ENCODE peak calls at places on chromosomes 5 and 9, in five cellular contexts. One of them, this sample, is unnamed.

GRCh38 chr9:77883846-77884771 is 147.5 kb downstream of the GNAQ start:
- DNase-seq in lower leg skin: no peak
- DNase-seq in tibial artery: no peak
- DNase-seq in upper lobe of right lung: no peak
- DNase-seq in heart left ventricle: no peak
- DNase-seq in this sample: no peak

GRCh38 chr5:67879619-67880357 is 335.8 kb upstream of the PIK3R1 start:
- DNase-seq in lower leg skin: no peak
- DNase-seq in tibial artery: no peak
- DNase-seq in upper lobe of right lung: no peak
- DNase-seq in heart left ventricle: no peak
- DNase-seq in this sample: no peak

GRCh38 chr9:84941812-84942211 is 272.3 kb downstream of the NTRK2 start:
- DNase-seq in lower leg skin: no peak
- DNase-seq in tibial artery: no peak
- DNase-seq in upper lobe of right lung: no peak
- DNase-seq in heart left ventricle: no peak
- DNase-seq in this sample: no peak

GRCh38 chr5:53908752-53909151 is 348.3 kb downstream of the NDUFS4 start:
- DNase-seq in lower leg skin: no peak
- DNase-seq in tibial artery: no peak
- DNase-seq in upper lobe of right lung: no peak
- DNase-seq in heart left ventricle: no peak
- DNase-seq in this sample: no peak

GRCh38 chr9:120612218-120612617 is 32.3 kb upstream of the CDK5RAP2 start:
- DNase-seq in lower leg skin: no peak
- DNase-seq in tibial artery: no peak
- DNase-seq in upper lobe of right lung: no peak
- DNase-seq in heart left ventricle: no peak
- DNase-seq in this sample: no peak

GRCh38 chr5:83567741-83568530 is 96.4 kb downstream of the VCAN start:
- DNase-seq in lower leg skin: no peak
- DNase-seq in tibial artery: no peak
- DNase-seq in upper lobe of right lung: no peak
- DNase-seq in heart left ventricle: no peak
- DNase-seq in this sample: no peak

GRCh38 chr9:38087934-38088925 is 19.2 kb upstream of the SHB start:
- DNase-seq in lower leg skin: peak
- DNase-seq in tibial artery: peak
- DNase-seq in upper lobe of right lung: peak
- DNase-seq in heart left ventricle: peak
- DNase-seq in this sample: peak

GRCh38 chr5:73792687-73793320 is 166.8 kb downstream of the ARHGEF28 start:
- DNase-seq in lower leg skin: peak
- DNase-seq in tibial artery: peak
- DNase-seq in upper lobe of right lung: peak
- DNase-seq in heart left ventricle: peak
- DNase-seq in this sample: peak

GRCh38 chr5:149448831-149449714 is 70.0 kb upstream of the IL17B start:
- DNase-seq in lower leg skin: no peak
- DNase-seq in tibial artery: no peak
- DNase-seq in upper lobe of right lung: no peak
- DNase-seq in heart left ventricle: no peak
- DNase-seq in this sample: no peak
- TF ChIP-seq CTCF in lower leg skin: no peak
- TF ChIP-seq CTCF in tibial artery: peak
- TF ChIP-seq CTCF in upper lobe of right lung: peak
- TF ChIP-seq CTCF in heart left ventricle: peak
- TF ChIP-seq CTCF in this sample: no peak

DNA sequence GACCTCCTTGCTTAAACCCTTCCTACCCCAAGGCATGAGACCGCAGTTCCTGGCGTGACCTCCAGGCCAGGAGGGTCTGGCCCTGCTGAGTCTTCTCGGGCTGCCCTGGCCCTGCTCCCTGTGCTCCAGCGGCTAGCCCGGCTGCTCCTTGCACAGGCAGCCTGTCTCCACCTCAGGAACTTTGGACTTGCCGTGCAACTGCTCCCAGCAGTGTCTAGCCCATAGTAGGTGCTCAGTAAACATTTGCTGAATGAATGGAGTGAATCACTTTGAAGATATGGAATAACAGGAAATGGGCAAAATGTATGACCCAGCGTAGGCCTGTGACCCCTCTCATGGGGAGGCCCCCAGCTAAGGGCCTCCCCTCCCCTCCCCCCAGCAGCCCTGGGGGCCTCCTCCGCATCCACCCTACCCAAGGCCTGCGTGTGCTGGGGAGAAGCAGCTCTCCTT is 127.1 kb downstream of the ZNF354C start:
- DNase-seq in lower leg skin: no peak
- DNase-seq in tibial artery: no peak
- DNase-seq in upper lobe of right lung: no peak
- DNase-seq in heart left ventricle: no peak
- DNase-seq in this sample: no peak
- TF ChIP-seq CTCF in lower leg skin: no peak
- TF ChIP-seq CTCF in tibial artery: no peak
- TF ChIP-seq CTCF in upper lobe of right lung: no peak
- TF ChIP-seq CTCF in heart left ventricle: no peak
- TF ChIP-seq CTCF in this sample: no peak

GRCh38 chr5:145981612-145982571 is 45.5 kb downstream of the SH3RF2 start:
- DNase-seq in lower leg skin: no peak
- DNase-seq in tibial artery: no peak
- DNase-seq in upper lobe of right lung: no peak
- DNase-seq in heart left ventricle: no peak
- DNase-seq in this sample: no peak

GRCh38 chr5:145980257-145980656 is 43.9 kb downstream of the SH3RF2 start:
- DNase-seq in lower leg skin: no peak
- DNase-seq in tibial artery: no peak
- DNase-seq in upper lobe of right lung: no peak
- DNase-seq in heart left ventricle: no peak
- DNase-seq in this sample: no peak

GRCh38 chr5:145982572-145983314 is 46.4 kb downstream of the SH3RF2 start:
- DNase-seq in lower leg skin: no peak
- DNase-seq in tibial artery: no peak
- DNase-seq in upper lobe of right lung: no peak
- DNase-seq in heart left ventricle: no peak
- DNase-seq in this sample: no peak

GRCh38 chr5:145979270-145980223 is 43.2 kb downstream of the SH3RF2 start:
- DNase-seq in lower leg skin: no peak
- DNase-seq in tibial artery: no peak
- DNase-seq in upper lobe of right lung: no peak
- DNase-seq in heart left ventricle: no peak
- DNase-seq in this sample: no peak

GRCh38 chr5:145980718-145981117 is 44.3 kb downstream of the SH3RF2 start:
- DNase-seq in lower leg skin: no peak
- DNase-seq in tibial artery: no peak
- DNase-seq in upper lobe of right lung: no peak
- DNase-seq in heart left ventricle: no peak
- DNase-seq in this sample: no peak
- TF ChIP-seq CTCF in lower leg skin: no peak
- TF ChIP-seq CTCF in tibial artery: no peak
- TF ChIP-seq CTCF in upper lobe of right lung: no peak
- TF ChIP-seq CTCF in heart left ventricle: no peak
- TF ChIP-seq CTCF in this sample: peak

GRCh38 chr5:103258368-103258956 is at the start of gene MACIR:
- DNase-seq in lower leg skin: peak
- DNase-seq in tibial artery: peak
- DNase-seq in upper lobe of right lung: peak
- DNase-seq in heart left ventricle: peak
- DNase-seq in this sample: peak

GRCh38 chr5:103254921-103255320 is 3.6 kb upstream of the MACIR start:
- DNase-seq in lower leg skin: no peak
- DNase-seq in tibial artery: no peak
- DNase-seq in upper lobe of right lung: no peak
- DNase-seq in heart left ventricle: no peak
- DNase-seq in this sample: no peak

GRCh38 chr5:103255666-103256065 is 2.9 kb upstream of the MACIR start:
- DNase-seq in lower leg skin: no peak
- DNase-seq in tibial artery: no peak
- DNase-seq in upper lobe of right lung: no peak
- DNase-seq in heart left ventricle: no peak
- DNase-seq in this sample: no peak

GRCh38 chr5:103258957-103259704 is 568 bp downstream of the MACIR start:
- DNase-seq in lower leg skin: peak
- DNase-seq in tibial artery: peak
- DNase-seq in upper lobe of right lung: peak
- DNase-seq in heart left ventricle: peak
- DNase-seq in this sample: peak

DNA sequence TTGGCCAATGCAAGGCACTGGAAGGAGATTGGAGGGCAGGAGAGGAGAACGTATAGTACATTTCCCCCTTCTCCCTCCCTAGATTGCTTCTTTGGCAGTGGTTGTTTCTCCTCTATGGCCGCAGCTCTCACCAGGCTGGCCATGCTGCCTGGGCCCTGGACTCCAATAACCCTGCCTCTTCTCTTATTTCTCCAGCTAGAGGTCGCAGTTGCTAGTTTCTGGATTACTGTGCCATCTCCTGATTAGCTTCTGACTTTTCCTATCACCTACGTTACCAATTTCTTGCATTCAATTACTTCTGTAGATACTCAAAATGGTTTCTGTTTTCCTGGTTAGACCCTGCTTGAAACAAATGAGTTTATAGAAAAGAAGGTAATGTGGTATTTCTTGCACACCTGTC is 2.4 kb upstream of the MACIR start:
- DNase-seq in lower leg skin: no peak
- DNase-seq in tibial artery: no peak
- DNase-seq in upper lobe of right lung: no peak
- DNase-seq in heart left ventricle: no peak
- DNase-seq in this sample: no peak
- TF ChIP-seq CTCF in lower leg skin: no peak
- TF ChIP-seq CTCF in tibial artery: no peak
- TF ChIP-seq CTCF in upper lobe of right lung: no peak
- TF ChIP-seq CTCF in heart left ventricle: no peak
- TF ChIP-seq CTCF in this sample: no peak

This sample was measured in CD14-positive monocyte.